ENCODE peak calls at places on chromosomes 11 and 22, in five cellular contexts. One of them, this sample, is unnamed.

GRCh38 chr11:44659641-44660040 is 67.1 kb upstream of the TSPAN18 start:
- DNase-seq in MCF 10A: no peak
- DNase-seq in NCI-H2081 treated with DMSO at 0.1 percent for 48 hours: no peak
- DNase-seq in OCI-M1: no peak
- DNase-seq in ecto neural progenitor cell: no peak
- DNase-seq in this sample: no peak

GRCh38 chr11:83241291-83241946 is 44.7 kb downstream of the CCDC90B start:
- DNase-seq in ecto neural progenitor cell: peak
- DNase-seq in NCI-H2081 treated with DMSO at 0.1 percent for 48 hours: no peak
- DNase-seq in MCF 10A: peak
- DNase-seq in OCI-M1: peak
- DNase-seq in this sample: peak

GRCh38 chr11:95566151-95566670 is 223.4 kb downstream of the FAM76B start:
- DNase-seq in NCI-H2081 treated with DMSO at 0.1 percent for 48 hours: no peak
- DNase-seq in OCI-M1: peak
- DNase-seq in MCF 10A: no peak
- DNase-seq in ecto neural progenitor cell: no peak
- DNase-seq in this sample: peak

GRCh38 chr11:116473790-116474346 is 298.9 kb downstream of the BUD13 start:
- DNase-seq in OCI-M1: no peak
- DNase-seq in NCI-H2081 treated with DMSO at 0.1 percent for 48 hours: no peak
- DNase-seq in MCF 10A: no peak
- DNase-seq in ecto neural progenitor cell: no peak
- DNase-seq in this sample: no peak

GRCh38 chr11:6622261-6623171 is 3.3 kb upstream of the TPP1 start:
- DNase-seq in ecto neural progenitor cell: no peak
- DNase-seq in OCI-M1: no peak
- DNase-seq in MCF 10A: no peak
- DNase-seq in NCI-H2081 treated with DMSO at 0.1 percent for 48 hours: no peak
- DNase-seq in this sample: no peak

GRCh38 chr11:122517403-122518379 is 137.8 kb upstream of the UBASH3B start:
- DNase-seq in MCF 10A: no peak
- DNase-seq in OCI-M1: no peak
- DNase-seq in ecto neural progenitor cell: no peak
- DNase-seq in NCI-H2081 treated with DMSO at 0.1 percent for 48 hours: no peak
- DNase-seq in this sample: peak

GRCh38 chr11:70604630-70605520 is 206.5 kb downstream of the CTTN start:
- DNase-seq in OCI-M1: no peak
- DNase-seq in NCI-H2081 treated with DMSO at 0.1 percent for 48 hours: no peak
- DNase-seq in ecto neural progenitor cell: no peak
- DNase-seq in MCF 10A: no peak
- DNase-seq in this sample: no peak

GRCh38 chr22:30837531-30837930 is 131.0 kb downstream of the MORC2 start:
- DNase-seq in MCF 10A: peak
- DNase-seq in ecto neural progenitor cell: no peak
- DNase-seq in NCI-H2081 treated with DMSO at 0.1 percent for 48 hours: no peak
- DNase-seq in OCI-M1: no peak
- DNase-seq in this sample: no peak

GRCh38 chr11:57321996-57322880 is 2.5 kb downstream of the TNKS1BP1 start:
- DNase-seq in OCI-M1: peak
- DNase-seq in ecto neural progenitor cell: peak
- DNase-seq in NCI-H2081 treated with DMSO at 0.1 percent for 48 hours: no peak
- DNase-seq in MCF 10A: peak
- DNase-seq in this sample: peak

GRCh38 chr11:120139316-120140069 is 1.6 kb upstream of the TRIM29 start:
- DNase-seq in OCI-M1: no peak
- DNase-seq in ecto neural progenitor cell: peak
- DNase-seq in MCF 10A: no peak
- DNase-seq in NCI-H2081 treated with DMSO at 0.1 percent for 48 hours: no peak
- DNase-seq in this sample: no peak

GRCh38 chr22:42680648-42681047 is 31.5 kb upstream of the CYB5R3 start:
- DNase-seq in MCF 10A: peak
- DNase-seq in OCI-M1: no peak
- DNase-seq in NCI-H2081 treated with DMSO at 0.1 percent for 48 hours: no peak
- DNase-seq in ecto neural progenitor cell: no peak
- DNase-seq in this sample: peak

GRCh38 chr11:86551286-86551685 is 121.1 kb downstream of the ME3 start:
- DNase-seq in ecto neural progenitor cell: no peak
- DNase-seq in NCI-H2081 treated with DMSO at 0.1 percent for 48 hours: no peak
- DNase-seq in MCF 10A: peak
- DNase-seq in OCI-M1: peak
- DNase-seq in this sample: peak

GRCh38 chr11:131154329-131154728 is 216.1 kb upstream of the NTM start:
- DNase-seq in OCI-M1: no peak
- DNase-seq in NCI-H2081 treated with DMSO at 0.1 percent for 48 hours: no peak
- DNase-seq in MCF 10A: no peak
- DNase-seq in ecto neural progenitor cell: no peak
- DNase-seq in this sample: no peak

GRCh38 chr11:2940166-2940929 is 11.1 kb upstream of the PHLDA2 start:
- DNase-seq in ecto neural progenitor cell: no peak
- DNase-seq in MCF 10A: peak
- DNase-seq in NCI-H2081 treated with DMSO at 0.1 percent for 48 hours: no peak
- DNase-seq in OCI-M1: no peak
- DNase-seq in this sample: no peak

GRCh38 chr22:28029201-28029948 is 110.3 kb upstream of the PITPNB start:
- DNase-seq in MCF 10A: peak
- DNase-seq in NCI-H2081 treated with DMSO at 0.1 percent for 48 hours: peak
- DNase-seq in ecto neural progenitor cell: no peak
- DNase-seq in OCI-M1: no peak
- DNase-seq in this sample: no peak

GRCh38 chr22:30116362-30117117 is 36.3 kb downstream of the HORMAD2 start:
- DNase-seq in OCI-M1: no peak
- DNase-seq in MCF 10A: peak
- DNase-seq in NCI-H2081 treated with DMSO at 0.1 percent for 48 hours: no peak
- DNase-seq in ecto neural progenitor cell: no peak
- DNase-seq in this sample: peak

GRCh38 chr11:33000181-33000580 is 15.5 kb upstream of the DEPDC7 start:
- DNase-seq in OCI-M1: no peak
- DNase-seq in MCF 10A: peak
- DNase-seq in ecto neural progenitor cell: no peak
- DNase-seq in NCI-H2081 treated with DMSO at 0.1 percent for 48 hours: no peak
- DNase-seq in this sample: peak

GRCh38 chr11:63985812-63986155 is 454 bp upstream of the OTUB1 start:
- DNase-seq in OCI-M1: peak
- DNase-seq in ecto neural progenitor cell: no peak
- DNase-seq in MCF 10A: no peak
- DNase-seq in NCI-H2081 treated with DMSO at 0.1 percent for 48 hours: no peak
- DNase-seq in this sample: no peak

GRCh38 chr11:127063191-127063590 is 62.6 kb upstream of the KIRREL3 start:
- DNase-seq in ecto neural progenitor cell: no peak
- DNase-seq in NCI-H2081 treated with DMSO at 0.1 percent for 48 hours: no peak
- DNase-seq in OCI-M1: no peak
- DNase-seq in MCF 10A: no peak
- DNase-seq in this sample: no peak

GRCh38 chr11:3823303-3823702 is 14.9 kb downstream of the PGAP2 start:
- DNase-seq in NCI-H2081 treated with DMSO at 0.1 percent for 48 hours: no peak
- DNase-seq in MCF 10A: peak
- DNase-seq in OCI-M1: no peak
- DNase-seq in ecto neural progenitor cell: no peak
- DNase-seq in this sample: peak

GRCh38 chr11:13687271-13687670 is 18.8 kb downstream of the FAR1 start:
- DNase-seq in MCF 10A: no peak
- DNase-seq in ecto neural progenitor cell: no peak
- DNase-seq in NCI-H2081 treated with DMSO at 0.1 percent for 48 hours: no peak
- DNase-seq in OCI-M1: no peak
- DNase-seq in this sample: no peak

GRCh38 chr22:35561796-35562526 is 21.3 kb downstream of the RASD2 start:
- DNase-seq in ecto neural progenitor cell: no peak
- DNase-seq in MCF 10A: peak
- DNase-seq in OCI-M1: no peak
- DNase-seq in NCI-H2081 treated with DMSO at 0.1 percent for 48 hours: no peak
- DNase-seq in this sample: peak

GRCh38 chr22:28983190-28983589 is 78.4 kb downstream of the C22orf31 start:
- DNase-seq in NCI-H2081 treated with DMSO at 0.1 percent for 48 hours: no peak
- DNase-seq in OCI-M1: no peak
- DNase-seq in MCF 10A: no peak
- DNase-seq in ecto neural progenitor cell: no peak
- DNase-seq in this sample: no peak

GRCh38 chr11:117823294-117823940 is 1.1 kb downstream of the FXYD2 start:
- DNase-seq in OCI-M1: peak
- DNase-seq in ecto neural progenitor cell: no peak
- DNase-seq in MCF 10A: no peak
- DNase-seq in NCI-H2081 treated with DMSO at 0.1 percent for 48 hours: no peak
- DNase-seq in this sample: no peak

GRCh38 chr11:116449522-116449921 is 323.3 kb downstream of the BUD13 start:
- DNase-seq in NCI-H2081 treated with DMSO at 0.1 percent for 48 hours: no peak
- DNase-seq in OCI-M1: no peak
- DNase-seq in MCF 10A: no peak
- DNase-seq in ecto neural progenitor cell: no peak
- DNase-seq in this sample: no peak

GRCh38 chr11:109071712-109072524 is 350.1 kb upstream of the C11orf87 start:
- DNase-seq in ecto neural progenitor cell: no peak
- DNase-seq in MCF 10A: peak
- DNase-seq in OCI-M1: no peak
- DNase-seq in NCI-H2081 treated with DMSO at 0.1 percent for 48 hours: no peak
- DNase-seq in this sample: peak

GRCh38 chr11:73760066-73760679 is 701 bp downstream of the RAB6A start:
- DNase-seq in ecto neural progenitor cell: peak
- DNase-seq in MCF 10A: peak
- DNase-seq in OCI-M1: peak
- DNase-seq in NCI-H2081 treated with DMSO at 0.1 percent for 48 hours: no peak
- DNase-seq in this sample: peak

GRCh38 chr11:128328955-128329551 is 258.3 kb downstream of the ETS1 start:
- DNase-seq in OCI-M1: no peak
- DNase-seq in NCI-H2081 treated with DMSO at 0.1 percent for 48 hours: no peak
- DNase-seq in ecto neural progenitor cell: no peak
- DNase-seq in MCF 10A: no peak
- DNase-seq in this sample: no peak

GRCh38 chr22:22009661-22010060 is 27.1 kb upstream of the TOP3B start:
- DNase-seq in OCI-M1: no peak
- DNase-seq in ecto neural progenitor cell: no peak
- DNase-seq in NCI-H2081 treated with DMSO at 0.1 percent for 48 hours: no peak
- DNase-seq in MCF 10A: no peak
- DNase-seq in this sample: no peak

GRCh38 chr11:103988595-103988969 is 47.9 kb upstream of the DDI1 start:
- DNase-seq in OCI-M1: no peak
- DNase-seq in MCF 10A: peak
- DNase-seq in ecto neural progenitor cell: no peak
- DNase-seq in NCI-H2081 treated with DMSO at 0.1 percent for 48 hours: no peak
- DNase-seq in this sample: peak

This sample was measured in iris pigment epithelial cell.